ENCODE peak calls at places on chromosomes 6 and 20, in four cellular contexts. P is K562, A is A549, R is HepG2. Y is an unnamed sample.

GRCh38 chr20:61507778-61508177 is 255.7 kb downstream of the CDH4 start:
- DNase-seq in P (no peak), A (no peak), R (no peak), Y (no peak)

GRCh38 chr6:29294499-29294914 is 7.0 kb upstream of the OR14J1 start:
- DNase-seq in P (no peak), A (no peak), R (no peak), Y (no peak)

GRCh38 chr20:50721881-50722281 is 9.5 kb upstream of the PARD6B start:
- DNase-seq in P (no peak), A (no peak), R (no peak), Y (no peak)

GRCh38 chr6:44338228-44339122 is 4.0 kb upstream of the SPATS1 start:
- DNase-seq in P (peak), A (peak), R (peak), Y (peak)

GRCh38 chr20:57061058-57061900 is 205.2 kb downstream of the BMP7 start:
- DNase-seq in P (peak), A (peak), R (no peak), Y (no peak)

GRCh38 chr6:35736293-35736894 is 438 bp upstream of the ARMC12 start:
- DNase-seq in P (peak), A (peak), R (peak), Y (peak)

GRCh38 chr20:10495173-10495572 is 60.1 kb downstream of the SLX4IP start:
- DNase-seq in P (no peak), A (no peak), R (no peak), Y (no peak)

GRCh38 chr20:38748097-38748862 is at the start of gene ACTR5:
- DNase-seq in P (peak), A (peak), R (peak), Y (peak)

GRCh38 chr6:112571486-112571885 is 224.4 kb downstream of the RFPL4B start:
- DNase-seq in P (no peak), A (no peak), R (no peak), Y (peak)

GRCh38 chr6:157755752-157756411 is 67.2 kb upstream of the SNX9 start:
- DNase-seq in P (no peak), A (no peak), R (no peak), Y (no peak)

GRCh38 chr20:25296094-25297093 is 48.5 kb downstream of the PYGB start:
- DNase-seq in P (peak), A (peak), R (peak), Y (peak)

GRCh38 chr20:63154395-63154794 is 61.5 kb downstream of the YTHDF1 start:
- DNase-seq in P (no peak), A (no peak), R (no peak), Y (no peak)

GRCh38 chr20:57135875-57136274 is 130.6 kb downstream of the BMP7 start:
- DNase-seq in P (peak), A (no peak), R (no peak), Y (no peak)

GRCh38 chr20:59120491-59120890 is 43.1 kb upstream of the ZNF831 start:
- DNase-seq in P (no peak), A (no peak), R (no peak), Y (no peak)

GRCh38 chr20:23264545-23264944 is 86.0 kb upstream of the NXT1 start:
- DNase-seq in P (no peak), A (no peak), R (no peak), Y (no peak)

GRCh38 chr6:31048090-31048489 is 37.8 kb downstream of the MUC22 start:
- DNase-seq in P (no peak), A (no peak), R (no peak), Y (no peak)

GRCh38 chr20:37511605-37512275 is 9.3 kb upstream of the NNAT start:
- DNase-seq in P (no peak), A (no peak), R (no peak), Y (peak)

GRCh38 chr20:4861961-4862360 is 139.3 kb downstream of the SLC23A2 start:
- DNase-seq in P (no peak), A (no peak), R (no peak), Y (no peak)
- TF ChIP-seq MAZ in P (no peak), A (no peak), R (no peak), Y (no peak)

GRCh38 chr6:32095338-32096086 is 13.6 kb downstream of the TNXB start:
- DNase-seq in P (no peak), A (no peak), R (no peak), Y (no peak)
- H3K4me3 ChIP-seq in P (no peak), A (no peak), R (no peak), Y (no peak)

GRCh38 chr6:296151-297122 is 4.2 kb downstream of the DUSP22 start:
- DNase-seq in P (no peak), A (no peak), R (no peak), Y (no peak)
- TF ChIP-seq CTCF in P (no peak), A (no peak), R (no peak), Y (no peak)

GRCh38 chr6:84892666-84893065 is 128.3 kb upstream of the TBX18 start:
- DNase-seq in P (no peak), A (no peak), R (no peak), Y (no peak)
- TF ChIP-seq MAZ in P (no peak), A (no peak), R (no peak), Y (no peak)

GRCh38 chr6:83707829-83708545 is 914 bp downstream of the SNAP91 start:
- DNase-seq in P (no peak), A (no peak), R (no peak), Y (no peak)
- H3K4me3 ChIP-seq in P (no peak), A (peak), R (no peak), Y (peak)

GRCh38 chr20:33076662-33077398 is 2.6 kb upstream of the BPIFB4 start:
- DNase-seq in P (no peak), A (peak), R (peak), Y (no peak)
- TF ChIP-seq CTCF in P (peak), A (no peak), R (peak), Y (no peak)

GRCh38 chr6:116255246-116255800 is 1.4 kb upstream of the TSPYL4 start:
- DNase-seq in P (no peak), A (no peak), R (peak), Y (no peak)

GRCh38 chr6:116253188-116253504 is 729 bp downstream of the TSPYL4 start:
- DNase-seq in P (no peak), A (no peak), R (no peak), Y (no peak)

GRCh38 chr6:116251568-116252384 is 2.1 kb downstream of the TSPYL4 start:
- DNase-seq in P (no peak), A (no peak), R (no peak), Y (peak)

GRCh38 chr6:116254297-116254724 is 436 bp upstream of the TSPYL4 start:
- DNase-seq in P (no peak), A (no peak), R (no peak), Y (no peak)

DNA sequence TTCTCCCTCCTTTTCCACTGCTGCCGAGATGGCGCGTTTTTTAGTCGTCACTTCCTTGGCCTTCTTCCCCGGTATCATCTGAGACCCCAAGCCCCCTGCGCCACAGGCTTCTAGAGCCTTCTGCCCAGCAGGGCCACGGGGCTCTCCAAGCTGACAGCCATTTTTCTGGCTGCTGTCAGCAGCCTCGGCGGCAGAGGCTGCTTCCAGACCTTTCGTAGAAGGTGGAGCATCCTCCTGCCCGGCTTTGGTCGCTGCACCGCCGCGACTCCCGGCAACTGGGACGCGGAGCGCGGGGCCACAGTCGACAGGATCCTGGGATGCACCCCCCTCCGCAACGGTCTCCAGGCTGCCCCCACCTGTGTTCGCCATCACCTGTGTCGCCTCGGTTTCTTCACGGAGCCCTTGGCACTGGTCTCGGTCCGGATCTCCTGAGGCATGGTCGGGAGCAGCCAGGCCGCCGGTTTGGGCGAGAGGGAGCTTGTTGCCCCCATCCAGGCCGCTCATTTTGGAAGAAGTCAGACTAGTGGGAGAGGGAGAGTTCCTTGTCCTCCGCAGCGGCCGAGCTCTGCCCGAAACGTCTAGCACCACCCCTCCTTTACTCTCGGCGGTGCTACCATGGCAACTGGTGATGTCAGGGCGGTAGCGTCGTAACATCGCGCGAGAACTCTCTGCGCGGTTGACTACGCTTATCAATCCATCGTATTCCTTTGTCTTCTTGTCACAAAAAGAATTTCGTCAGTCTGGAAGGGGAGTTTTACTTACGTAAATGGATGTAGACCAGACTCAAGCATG is at the start of gene TSPYL4:
- DNase-seq in P (peak), A (peak), R (peak), Y (peak)
- TF ChIP-seq MAZ in P (no peak), A (no peak), R (peak), Y (peak)

GRCh38 chr20:8130840-8131526 is 1.1 kb upstream of the PLCB1 start:
- DNase-seq in P (no peak), A (no peak), R (no peak), Y (no peak)
- H3K4me3 ChIP-seq in P (no peak), A (no peak), R (peak), Y (peak)

GRCh38 chr20:53916173-53916512 is 154.3 kb downstream of the BCAS1 start:
- DNase-seq in P (no peak), A (no peak), R (no peak), Y (no peak)

GRCh38 chr20:53914861-53915458 is 155.4 kb downstream of the BCAS1 start:
- DNase-seq in P (no peak), A (no peak), R (no peak), Y (no peak)

GRCh38 chr20:53915459-53916172 is 154.8 kb downstream of the BCAS1 start:
- DNase-seq in P (peak), A (peak), R (peak), Y (peak)

GRCh38 chr20:53911301-53911700 is 159.1 kb downstream of the BCAS1 start:
- DNase-seq in P (no peak), A (no peak), R (no peak), Y (no peak)

DNA sequence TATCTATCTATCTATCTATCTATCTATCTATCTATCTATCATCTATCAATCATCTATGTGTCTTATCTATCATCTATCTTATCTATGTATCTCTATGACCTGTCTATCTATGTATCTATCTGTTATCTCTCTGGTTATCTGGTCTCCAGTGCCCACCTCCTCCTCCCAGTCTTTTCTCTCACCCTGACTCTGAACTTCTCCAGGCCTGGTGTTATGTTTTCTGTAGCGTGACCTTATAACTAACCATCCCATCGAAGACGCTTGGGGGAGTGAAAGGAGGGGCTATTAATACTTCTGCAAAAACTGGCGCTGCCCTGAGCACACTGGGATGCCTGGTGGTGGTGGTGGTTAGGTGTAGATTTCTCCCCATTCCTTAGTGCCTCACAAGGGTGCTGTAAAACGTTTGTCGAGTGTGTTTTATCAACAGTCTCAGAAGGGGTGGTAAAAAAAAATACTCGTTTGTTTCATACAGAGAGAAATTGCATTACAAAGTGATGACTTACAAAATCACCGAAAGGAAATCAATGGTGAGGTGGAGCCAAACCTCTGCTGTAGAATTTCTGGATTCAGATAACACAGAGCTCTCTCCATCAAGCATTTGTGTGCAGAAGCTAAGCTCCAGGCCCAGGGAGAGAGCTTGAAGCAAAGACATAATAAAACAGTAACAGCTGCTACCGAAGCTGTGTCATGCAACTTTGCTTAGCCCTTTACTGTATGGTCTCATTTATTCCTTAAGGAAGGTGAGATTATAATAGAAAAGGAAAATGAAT is 156.1 kb downstream of the BCAS1 start:
- DNase-seq in P (no peak), A (no peak), R (no peak), Y (peak)
- TF ChIP-seq CTCF in P (no peak), A (no peak), R (no peak), Y (no peak)

DNA sequence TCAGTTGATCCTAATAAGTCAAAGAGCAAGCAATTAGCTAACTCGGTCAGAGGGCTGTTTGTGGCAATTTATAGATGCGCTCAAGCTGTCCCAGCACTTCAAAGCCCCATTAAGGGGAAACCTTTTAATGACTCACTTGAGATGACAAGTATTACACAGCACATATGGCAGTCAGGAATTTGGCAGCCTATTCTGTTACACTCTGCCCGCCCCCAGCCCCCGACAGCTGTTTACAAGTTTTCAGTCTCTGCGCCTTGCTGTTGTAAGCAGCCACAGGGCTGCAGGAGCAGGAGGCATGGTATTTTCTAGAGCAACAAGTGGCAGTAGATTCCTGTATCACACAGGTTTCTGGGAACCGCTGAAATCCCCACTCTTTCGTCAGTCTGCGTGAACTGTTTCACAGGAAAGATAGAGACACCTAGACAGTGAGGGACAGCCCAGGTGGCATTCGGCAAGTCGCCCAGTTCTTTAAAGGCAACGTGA is 263.0 kb downstream of the FOXC1 start:
- DNase-seq in P (no peak), A (no peak), R (no peak), Y (peak)
- TF ChIP-seq MAZ in P (no peak), A (no peak), R (no peak), Y (peak)

Y was measured in IMR-90.